ENCODE peak calls at places on chromosome 17, in five cellular contexts. Z is T47D; A is HFFc6; B is activated CD8-positive, alpha-beta memory T cell treated with anti-CD3 and anti-CD28 coated beads for 1 hour; R is stimulated activated CD8-positive, alpha-beta memory T cell treated with anti-CD3 and anti-CD28 coated beads, Interleukin-4, amount 100 ng/mL, for 4 hours. N is an unnamed sample.

GRCh38 chr17:29710891-29711418 is 88.2 kb upstream of the CORO6 start:
- DNase-seq in B (no peak), R (no peak), A (peak), Z (peak), N (no peak)

GRCh38 chr17:59804910-59805381 is 87.8 kb downstream of the TUBD1 start:
- DNase-seq in A (no peak), B (no peak), R (no peak), Z (peak), N (no peak)

GRCh38 chr17:80724723-80725388 is 180.2 kb downstream of the RPTOR start:
- DNase-seq in Z (no peak), R (no peak), B (no peak), A (peak), N (peak)

GRCh38 chr17:50206604-50207293 is 5.3 kb upstream of the COL1A1 start:
- DNase-seq in Z (no peak), B (no peak), R (no peak), A (no peak), N (no peak)

GRCh38 chr17:64679710-64680216 is 17.7 kb upstream of the SMURF2 start:
- DNase-seq in B (no peak), A (peak), R (no peak), Z (no peak), N (peak)

GRCh38 chr17:82384730-82385429 is 13.3 kb downstream of the UTS2R start:
- DNase-seq in Z (peak), R (no peak), A (peak), B (no peak), N (peak)

GRCh38 chr17:44223574-44224046 is 4.1 kb upstream of the UBTF start:
- DNase-seq in R (no peak), B (no peak), Z (peak), A (no peak), N (no peak)

GRCh38 chr17:75774471-75774987 is 9.5 kb upstream of the GALK1 start:
- DNase-seq in A (no peak), B (no peak), R (no peak), Z (no peak), N (no peak)

GRCh38 chr17:19646788-19647696 is 1.5 kb upstream of the ALDH3A2 start:
- DNase-seq in B (no peak), Z (no peak), R (no peak), A (no peak), N (no peak)

GRCh38 chr17:74520790-74521480 is 10.3 kb downstream of the CD300LB start:
- DNase-seq in A (no peak), Z (no peak), B (no peak), R (no peak), N (no peak)

GRCh38 chr17:77496831-77497577 is 356.2 kb downstream of the SEC14L1 start:
- DNase-seq in B (no peak), A (no peak), R (no peak), Z (no peak), N (no peak)

GRCh38 chr17:43875476-43876147 is 28.6 kb downstream of the CD300LG start:
- DNase-seq in A (no peak), B (no peak), R (no peak), Z (no peak), N (no peak)

GRCh38 chr17:77111916-77112315 is 28.9 kb upstream of the SEC14L1 start:
- DNase-seq in Z (no peak), A (no peak), R (no peak), B (no peak), N (peak)

GRCh38 chr17:17877548-17878358 is 41.0 kb upstream of the SREBF1 start:
- DNase-seq in Z (no peak), B (no peak), R (no peak), A (peak), N (peak)

N was measured in brain microvascular endothelial cell.